ENCODE peak calls at places on chromosomes 16 and 17, in nine cellular contexts. K is stimulated activated effector memory CD8-positive, alpha-beta T cell treated with anti-CD3 and anti-CD28 coated beads, Interleukin-12 subunit alpha, Interleukin-12 subunit beta, amount 100 ng/mL, for 72 hours; H is amniotic stem cell; L is COR-L47; J is NCI-H345; W is activated T-helper 1 cell treated with Interleukin-2 at 50 U/mL for 16 hours; N is left ventricle myocardium inferior; C is caudate nucleus; O is GM12864. Z is an unnamed sample.

GRCh38 chr17:51510940-51511339 is 250.6 kb downstream of the UTP18 start:
- DNase-seq in K (no peak), H (no peak), L (no peak), J (no peak), W (no peak), N (no peak), C (peak), O (no peak), Z (no peak)

GRCh38 chr17:80848449-80849102 is 143.1 kb upstream of the CHMP6 start:
- DNase-seq in K (no peak), H (no peak), L (no peak), J (no peak), W (no peak), N (no peak), C (no peak), O (no peak), Z (no peak)

GRCh38 chr17:10652984-10653680 is 4.0 kb downstream of the MYH3 start:
- DNase-seq in K (no peak), H (no peak), L (no peak), J (no peak), W (no peak), N (no peak), C (no peak), O (no peak), Z (peak)

GRCh38 chr17:1229354-1229890 is 40.8 kb upstream of the BHLHA9 start:
- DNase-seq in K (peak), H (no peak), L (no peak), J (no peak), W (peak), N (peak), C (no peak), O (no peak), Z (no peak)

GRCh38 chr16:30741461-30741914 is 6.7 kb upstream of the PHKG2 start:
- DNase-seq in K (no peak), H (peak), L (no peak), J (no peak), W (no peak), N (no peak), C (no peak), O (no peak), Z (no peak)

GRCh38 chr17:21042434-21043295 is at the start of gene USP22:
- DNase-seq in K (no peak), H (no peak), L (peak), J (no peak), W (peak), N (no peak), C (no peak), O (peak), Z (peak)

GRCh38 chr17:66545918-66546317 is 243.5 kb downstream of the PRKCA start:
- DNase-seq in K (no peak), H (no peak), L (no peak), J (no peak), W (no peak), N (no peak), C (no peak), O (no peak), Z (no peak)

GRCh38 chr17:17810374-17811248 is 26.2 kb downstream of the SREBF1 start:
- DNase-seq in K (no peak), H (no peak), L (no peak), J (no peak), W (no peak), N (no peak), C (no peak), O (no peak), Z (no peak)

GRCh38 chr16:2205967-2206313 is 686 bp downstream of the MLST8 start:
- DNase-seq in K (no peak), H (no peak), L (no peak), J (no peak), W (no peak), N (no peak), C (no peak), O (no peak), Z (no peak)

GRCh38 chr16:88430524-88431446 is 22.3 kb upstream of the ZFPM1 start:
- DNase-seq in K (peak), H (no peak), L (no peak), J (peak), W (peak), N (peak), C (no peak), O (no peak), Z (no peak)

GRCh38 chr16:17313085-17313611 is 157.6 kb downstream of the XYLT1 start:
- DNase-seq in K (no peak), H (no peak), L (no peak), J (no peak), W (no peak), N (no peak), C (peak), O (no peak), Z (peak)

GRCh38 chr17:59804910-59805381 is 87.8 kb downstream of the TUBD1 start:
- DNase-seq in K (no peak), H (no peak), L (no peak), J (no peak), W (no peak), N (no peak), C (no peak), O (no peak), Z (no peak)

GRCh38 chr17:58112970-58113631 is 29.9 kb downstream of the DYNLL2 start:
- DNase-seq in K (peak), H (peak), L (peak), J (peak), W (peak), N (peak), C (peak), O (peak), Z (peak)

GRCh38 chr17:28425206-28425605 is 19.2 kb upstream of the SLC46A1 start:
- DNase-seq in K (no peak), H (no peak), L (no peak), J (no peak), W (no peak), N (no peak), C (no peak), O (no peak), Z (no peak)

GRCh38 chr17:43220511-43221125 is 7.8 kb downstream of the CCDC200 start:
- DNase-seq in K (peak), H (no peak), L (no peak), J (no peak), W (no peak), N (no peak), C (no peak), O (no peak), Z (no peak)

GRCh38 chr16:28140788-28141618 is 70.8 kb downstream of the XPO6 start:
- DNase-seq in K (peak), H (no peak), L (no peak), J (no peak), W (peak), N (no peak), C (no peak), O (peak), Z (no peak)

GRCh38 chr16:56792960-56793359 is 63.0 kb downstream of the NUP93 start:
- DNase-seq in K (no peak), H (no peak), L (peak), J (no peak), W (no peak), N (no peak), C (no peak), O (no peak), Z (no peak)